ENCODE peak calls at places on chromosome 1, in five cellular contexts. One of them, this sample, is unnamed. For H3K4me1, the result is how much of the 10 kb centered on the place peaks cover.

GRCh38 chr1:111660204-111661150 is 40.9 kb downstream of the RAP1A start:
- DNase-seq in PC-9: peak
- DNase-seq in upper lobe of right lung: no peak
- DNase-seq in OCI-LY7: no peak
- DNase-seq in right cardiac atrium: no peak
- DNase-seq in this sample: no peak

GRCh38 chr1:59601032-59601431 is 213.7 kb upstream of the HOOK1 start:
- DNase-seq in PC-9: no peak
- DNase-seq in upper lobe of right lung: no peak
- DNase-seq in OCI-LY7: no peak
- DNase-seq in right cardiac atrium: peak
- DNase-seq in this sample: no peak

GRCh38 chr1:19374402-19374801 is 62.3 kb downstream of the SLC66A1 start:
- DNase-seq in PC-9: no peak
- DNase-seq in upper lobe of right lung: no peak
- DNase-seq in OCI-LY7: peak
- DNase-seq in right cardiac atrium: no peak
- DNase-seq in this sample: no peak

GRCh38 chr1:3483801-3484444 is 29.5 kb downstream of the ARHGEF16 start:
- DNase-seq in PC-9: no peak
- DNase-seq in upper lobe of right lung: no peak
- DNase-seq in OCI-LY7: peak
- DNase-seq in right cardiac atrium: peak
- DNase-seq in this sample: no peak

GRCh38 chr1:230379928-230380327 is 46.2 kb downstream of the PGBD5 start:
- DNase-seq in PC-9: no peak
- DNase-seq in upper lobe of right lung: no peak
- DNase-seq in OCI-LY7: no peak
- DNase-seq in right cardiac atrium: no peak
- DNase-seq in this sample: no peak

GRCh38 chr1:85554630-85555327 is 25.8 kb upstream of the CCN1 start:
- DNase-seq in PC-9: no peak
- DNase-seq in upper lobe of right lung: no peak
- DNase-seq in OCI-LY7: no peak
- DNase-seq in right cardiac atrium: no peak
- DNase-seq in this sample: no peak

GRCh38 chr1:103517380-103518047 is 8.0 kb upstream of the RNPC3 start:
- DNase-seq in PC-9: no peak
- DNase-seq in upper lobe of right lung: no peak
- DNase-seq in OCI-LY7: no peak
- DNase-seq in right cardiac atrium: no peak
- DNase-seq in this sample: no peak

GRCh38 chr1:232174306-232174705 is 455.6 kb downstream of the SIPA1L2 start:
- DNase-seq in PC-9: no peak
- DNase-seq in upper lobe of right lung: no peak
- DNase-seq in OCI-LY7: no peak
- DNase-seq in right cardiac atrium: no peak
- DNase-seq in this sample: no peak

GRCh38 chr1:207993477-207994445 is 82.8 kb upstream of the CD34 start:
- DNase-seq in PC-9: no peak
- DNase-seq in upper lobe of right lung: no peak
- DNase-seq in OCI-LY7: peak
- DNase-seq in right cardiac atrium: no peak
- DNase-seq in this sample: no peak

GRCh38 chr1:3105167-3105863 is 36.3 kb downstream of the PRDM16 start:
- DNase-seq in PC-9: no peak
- DNase-seq in upper lobe of right lung: no peak
- DNase-seq in OCI-LY7: no peak
- DNase-seq in right cardiac atrium: no peak
- DNase-seq in this sample: no peak

GRCh38 chr1:52665173-52666020 is 32.4 kb downstream of the SHISAL2A start:
- DNase-seq in PC-9: no peak
- DNase-seq in upper lobe of right lung: no peak
- DNase-seq in OCI-LY7: no peak
- DNase-seq in right cardiac atrium: no peak
- DNase-seq in this sample: no peak

GRCh38 chr1:52663716-52664115 is 30.7 kb downstream of the SHISAL2A start:
- DNase-seq in PC-9: no peak
- DNase-seq in upper lobe of right lung: no peak
- DNase-seq in OCI-LY7: no peak
- DNase-seq in right cardiac atrium: no peak
- DNase-seq in this sample: no peak

GRCh38 chr1:52659851-52660596 is 27.1 kb downstream of the SHISAL2A start:
- DNase-seq in PC-9: peak
- DNase-seq in upper lobe of right lung: no peak
- DNase-seq in OCI-LY7: no peak
- DNase-seq in right cardiac atrium: no peak
- DNase-seq in this sample: no peak

GRCh38 chr1:52660807-52661206 is 27.8 kb downstream of the SHISAL2A start:
- DNase-seq in PC-9: no peak
- DNase-seq in upper lobe of right lung: no peak
- DNase-seq in OCI-LY7: no peak
- DNase-seq in right cardiac atrium: no peak
- DNase-seq in this sample: no peak

DNA sequence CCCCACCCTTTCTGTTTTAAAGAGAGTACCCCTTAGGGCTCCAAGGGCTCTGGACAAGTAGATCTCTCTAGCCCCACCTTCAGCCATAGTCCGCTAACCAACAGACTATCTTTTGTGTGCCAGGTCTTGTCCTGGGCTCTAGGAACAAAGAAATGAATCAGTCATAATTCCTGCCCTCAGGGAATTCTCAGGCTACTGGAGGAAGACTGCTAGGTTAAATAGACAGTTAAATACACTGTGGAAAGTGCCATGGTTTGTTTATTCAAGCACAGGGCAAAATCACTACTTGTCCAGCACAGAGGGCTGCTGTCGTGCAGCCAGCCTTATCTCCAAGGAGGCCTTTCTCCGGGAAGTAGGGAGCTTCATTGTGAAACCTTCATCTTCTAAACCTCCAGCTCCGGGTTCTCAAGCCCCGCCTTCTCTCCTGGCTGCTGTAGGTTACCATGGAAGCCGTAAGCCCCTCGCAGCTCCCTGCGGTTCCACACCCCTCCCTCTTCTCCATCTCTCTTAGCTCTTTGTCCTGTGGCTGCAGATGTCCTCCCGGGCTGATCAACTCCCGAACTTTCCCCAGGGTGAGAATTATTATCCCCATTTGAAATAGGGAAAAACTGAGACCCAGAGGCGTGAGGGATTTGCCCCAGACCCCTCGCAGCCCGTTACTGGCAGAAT is 29.8 kb downstream of the SHISAL2A start:
- DNase-seq in PC-9: peak
- DNase-seq in upper lobe of right lung: no peak
- DNase-seq in OCI-LY7: no peak
- DNase-seq in right cardiac atrium: no peak
- DNase-seq in this sample: no peak
- H3K4me3 ChIP-seq in PC-9: peak
- H3K4me3 ChIP-seq in upper lobe of right lung: no peak
- H3K4me3 ChIP-seq in OCI-LY7: no peak
- H3K4me3 ChIP-seq in right cardiac atrium: no peak
- H3K4me3 ChIP-seq in this sample: no peak

GRCh38 chr1:64966158-64966963 is at the start of gene JAK1:
- DNase-seq in PC-9: peak
- DNase-seq in upper lobe of right lung: peak
- DNase-seq in OCI-LY7: peak
- DNase-seq in right cardiac atrium: peak
- DNase-seq in this sample: peak
- H3K4me1 ChIP-seq in PC-9: under half
- H3K4me1 ChIP-seq in upper lobe of right lung: under half
- H3K4me1 ChIP-seq in OCI-LY7: half or more
- H3K4me1 ChIP-seq in right cardiac atrium: under half
- H3K4me1 ChIP-seq in this sample: under half

DNA sequence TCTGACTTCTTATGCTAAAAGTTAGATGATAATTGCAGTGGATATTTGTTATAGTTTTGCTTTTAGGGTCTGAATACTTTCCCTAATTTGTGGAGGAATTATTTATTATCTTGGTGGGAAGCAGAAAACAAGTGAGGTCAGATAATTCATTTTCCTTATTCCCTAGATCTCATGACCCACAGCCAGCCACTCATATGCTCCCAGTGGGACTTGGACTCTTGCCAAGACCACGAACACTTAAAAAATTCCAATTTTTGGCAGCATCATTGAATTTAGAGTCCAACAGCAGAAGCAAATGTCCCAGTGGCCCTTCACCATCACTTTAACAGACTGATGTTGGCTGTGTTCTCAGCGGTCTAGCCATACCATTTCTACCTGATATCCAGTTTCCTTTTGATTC is 204.2 kb downstream of the HMCN1 start:
- DNase-seq in PC-9: no peak
- DNase-seq in upper lobe of right lung: no peak
- DNase-seq in OCI-LY7: no peak
- DNase-seq in right cardiac atrium: no peak
- DNase-seq in this sample: no peak
- H3K4me3 ChIP-seq in PC-9: no peak
- H3K4me3 ChIP-seq in upper lobe of right lung: no peak
- H3K4me3 ChIP-seq in OCI-LY7: no peak
- H3K4me3 ChIP-seq in right cardiac atrium: no peak
- H3K4me3 ChIP-seq in this sample: no peak

GRCh38 chr1:203289281-203289981 is 15.9 kb upstream of the BTG2 start:
- DNase-seq in PC-9: no peak
- DNase-seq in upper lobe of right lung: peak
- DNase-seq in OCI-LY7: peak
- DNase-seq in right cardiac atrium: peak
- DNase-seq in this sample: peak

GRCh38 chr1:203287109-203287893 is 18.0 kb upstream of the BTG2 start:
- DNase-seq in PC-9: no peak
- DNase-seq in upper lobe of right lung: peak
- DNase-seq in OCI-LY7: peak
- DNase-seq in right cardiac atrium: peak
- DNase-seq in this sample: peak

GRCh38 chr1:203287896-203288295 is 17.4 kb upstream of the BTG2 start:
- DNase-seq in PC-9: no peak
- DNase-seq in upper lobe of right lung: no peak
- DNase-seq in OCI-LY7: no peak
- DNase-seq in right cardiac atrium: no peak
- DNase-seq in this sample: no peak

GRCh38 chr1:203289982-203290260 is 15.4 kb upstream of the BTG2 start:
- DNase-seq in PC-9: no peak
- DNase-seq in upper lobe of right lung: no peak
- DNase-seq in OCI-LY7: no peak
- DNase-seq in right cardiac atrium: no peak
- DNase-seq in this sample: no peak

DNA sequence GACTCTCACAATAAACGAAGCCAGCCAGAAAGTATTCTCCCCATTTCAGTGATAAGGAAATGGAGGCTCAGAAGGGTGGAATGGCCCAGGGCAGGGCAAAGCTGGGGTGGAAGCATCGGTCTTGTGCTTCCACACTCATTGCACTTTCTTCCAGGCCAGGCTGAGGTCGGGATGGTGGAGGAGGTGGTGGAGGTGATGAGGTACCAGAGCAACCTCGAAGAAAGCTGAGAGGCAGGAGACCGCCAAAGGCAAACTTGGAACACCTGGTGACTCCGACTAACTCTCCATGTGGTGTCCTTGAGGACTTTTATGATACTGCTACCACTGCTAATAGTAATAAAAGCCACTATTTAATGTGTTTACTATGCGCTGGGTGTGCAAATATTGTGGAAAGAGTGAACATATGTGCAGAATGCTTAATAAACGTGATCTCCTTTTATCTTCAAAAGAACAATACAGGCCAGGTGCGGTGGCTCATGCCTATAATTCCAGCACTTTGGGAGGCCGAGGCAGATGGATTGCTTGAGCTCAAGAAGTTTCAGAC is 16.9 kb upstream of the BTG2 start:
- DNase-seq in PC-9: no peak
- DNase-seq in upper lobe of right lung: no peak
- DNase-seq in OCI-LY7: no peak
- DNase-seq in right cardiac atrium: no peak
- DNase-seq in this sample: no peak
- H3K4me1 ChIP-seq in PC-9: under half
- H3K4me1 ChIP-seq in upper lobe of right lung: half or more
- H3K4me1 ChIP-seq in OCI-LY7: half or more
- H3K4me1 ChIP-seq in right cardiac atrium: under half
- H3K4me1 ChIP-seq in this sample: half or more

DNA sequence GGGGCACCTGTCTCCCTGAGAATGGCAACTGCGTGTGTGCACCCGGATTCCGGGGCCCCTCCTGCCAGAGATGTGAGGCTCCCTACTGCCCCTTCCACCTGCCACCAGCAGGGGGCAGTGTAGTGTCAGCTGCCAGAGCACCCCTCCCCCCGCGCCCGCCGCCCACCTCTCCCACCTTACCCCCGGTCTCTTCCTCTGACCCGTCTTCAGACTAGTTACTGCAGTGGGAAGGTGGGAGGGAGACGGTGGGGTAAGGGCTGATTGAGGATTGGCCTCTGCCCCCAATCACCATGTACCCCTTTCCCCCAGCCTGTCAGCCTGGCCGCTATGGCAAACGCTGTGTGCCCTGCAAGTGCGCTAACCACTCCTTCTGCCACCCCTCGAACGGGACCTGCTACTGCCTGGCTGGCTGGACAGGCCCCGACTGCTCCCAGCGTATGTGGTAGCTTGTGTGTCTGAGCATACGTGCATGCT is 10.1 kb upstream of the LRRC71 start:
- DNase-seq in PC-9: no peak
- DNase-seq in upper lobe of right lung: no peak
- DNase-seq in OCI-LY7: peak
- DNase-seq in right cardiac atrium: peak
- DNase-seq in this sample: peak
- H3K4me3 ChIP-seq in PC-9: no peak
- H3K4me3 ChIP-seq in upper lobe of right lung: no peak
- H3K4me3 ChIP-seq in OCI-LY7: no peak
- H3K4me3 ChIP-seq in right cardiac atrium: no peak
- H3K4me3 ChIP-seq in this sample: no peak

GRCh38 chr1:26794391-26794790 is 6.6 kb downstream of the PIGV start:
- DNase-seq in PC-9: no peak
- DNase-seq in upper lobe of right lung: no peak
- DNase-seq in OCI-LY7: no peak
- DNase-seq in right cardiac atrium: no peak
- DNase-seq in this sample: no peak

GRCh38 chr1:26791626-26792025 is 3.9 kb downstream of the PIGV start:
- DNase-seq in PC-9: no peak
- DNase-seq in upper lobe of right lung: no peak
- DNase-seq in OCI-LY7: no peak
- DNase-seq in right cardiac atrium: no peak
- DNase-seq in this sample: no peak

GRCh38 chr1:26791138-26791537 is 3.4 kb downstream of the PIGV start:
- DNase-seq in PC-9: no peak
- DNase-seq in upper lobe of right lung: no peak
- DNase-seq in OCI-LY7: no peak
- DNase-seq in right cardiac atrium: no peak
- DNase-seq in this sample: no peak

GRCh38 chr1:26790551-26790953 is 2.8 kb downstream of the PIGV start:
- DNase-seq in PC-9: peak
- DNase-seq in upper lobe of right lung: no peak
- DNase-seq in OCI-LY7: no peak
- DNase-seq in right cardiac atrium: no peak
- DNase-seq in this sample: no peak

GRCh38 chr1:26792924-26793323 is 5.2 kb downstream of the PIGV start:
- DNase-seq in PC-9: no peak
- DNase-seq in upper lobe of right lung: no peak
- DNase-seq in OCI-LY7: no peak
- DNase-seq in right cardiac atrium: no peak
- DNase-seq in this sample: no peak
- H3K4me1 ChIP-seq in PC-9: under half
- H3K4me1 ChIP-seq in upper lobe of right lung: under half
- H3K4me1 ChIP-seq in OCI-LY7: under half
- H3K4me1 ChIP-seq in right cardiac atrium: under half
- H3K4me1 ChIP-seq in this sample: under half